ENCODE peak calls at places on chromosomes 1 and 21, in five cellular contexts. L, H, O, W and N are unnamed samples.

GRCh38 chr1:109805486-109806180 is 41.9 kb upstream of the EPS8L3 start:
- DNase-seq in O (no peak), W (no peak), H (no peak), L (no peak), N (peak; percentile 37)

GRCh38 chr1:84504580-84505021 is 1.6 kb upstream of the SPATA1 start:
- DNase-seq in W (no peak), L (peak; percentile 42), O (peak; percentile 83), H (peak; percentile 20), N (peak; percentile 16)

GRCh38 chr1:41235893-41236292 is 6.2 kb downstream of the SCMH1 start:
- DNase-seq in O (no peak), L (no peak), W (no peak), H (no peak), N (no peak)

GRCh38 chr1:192201303-192201702 is 43.0 kb downstream of the RGS18 start:
- DNase-seq in H (no peak), O (no peak), W (no peak), L (no peak), N (no peak)

GRCh38 chr1:20322825-20323612 is 32.3 kb downstream of the VWA5B1 start:
- DNase-seq in W (peak; percentile 57), O (peak; percentile 82), L (no peak), H (no peak), N (no peak)

GRCh38 chr1:175884369-175884768 is 141.0 kb upstream of the TNR start:
- DNase-seq in H (no peak), L (no peak), W (no peak), O (no peak), N (no peak)

GRCh38 chr1:47930215-47930885 is 66.8 kb downstream of the TRABD2B start:
- DNase-seq in O (no peak), W (no peak), L (no peak), H (peak; percentile 54), N (peak; percentile 14)

GRCh38 chr21:39657091-39657689 is 44.5 kb downstream of the B3GALT5 start:
- DNase-seq in W (no peak), H (no peak), O (no peak), L (no peak), N (no peak)

GRCh38 chr1:162829268-162829667 is 31.7 kb downstream of the CCDC190 start:
- DNase-seq in O (no peak), L (no peak), W (no peak), H (no peak), N (no peak)

GRCh38 chr1:240692339-240692705 is 80.4 kb upstream of the GREM2 start:
- DNase-seq in H (no peak), W (no peak), L (no peak), O (no peak), N (no peak)

GRCh38 chr1:171610385-171610784 is 11.7 kb upstream of the MYOCOS start:
- DNase-seq in L (no peak), O (peak; percentile 37), H (no peak), W (no peak), N (no peak)

GRCh38 chr1:228001738-228002535 is 4.9 kb upstream of the WNT3A start:
- DNase-seq in W (no peak), H (no peak), O (no peak), L (no peak), N (no peak)

GRCh38 chr1:180358649-180359048 is 128.6 kb downstream of the LHX4 start:
- DNase-seq in L (no peak), W (no peak), O (peak; percentile 22), H (peak; percentile 99), N (peak; percentile 71)

GRCh38 chr1:118984086-118984989 is 3.8 kb downstream of the TBX15 start:
- DNase-seq in H (no peak), O (peak; percentile 5), W (no peak), L (peak; percentile 59), N (no peak)

GRCh38 chr21:27112186-27112585 is 145.3 kb upstream of the ADAMTS5 start:
- DNase-seq in O (peak; percentile 32), W (no peak), H (no peak), L (no peak), N (no peak)

GRCh38 chr1:36084502-36085115 is 715 bp downstream of the TEKT2 start:
- DNase-seq in O (no peak), H (no peak), W (no peak), L (no peak), N (peak; percentile 73)

GRCh38 chr1:10771789-10772188 is 24.7 kb downstream of the CASZ1 start:
- DNase-seq in W (no peak), L (no peak), O (no peak), H (no peak), N (peak; percentile 35)

GRCh38 chr1:172449585-172450523 is 6.0 kb upstream of the PIGC start:
- DNase-seq in O (peak; percentile 51), W (peak; percentile 26), H (peak; percentile 74), L (peak; percentile 86), N (peak; percentile 68)

GRCh38 chr1:219847215-219847855 is 81.0 kb downstream of the SLC30A10 start:
- DNase-seq in H (no peak), L (peak; percentile 0), W (no peak), O (no peak), N (no peak)

GRCh38 chr1:2948001-2948750 is 73.1 kb upstream of the ACTRT2 start:
- DNase-seq in W (no peak), L (no peak), O (no peak), H (no peak), N (no peak)

GRCh38 chr1:34389974-34390373 is 213.3 kb downstream of the C1orf94 start:
- DNase-seq in O (no peak), H (no peak), L (no peak), W (no peak), N (no peak)

GRCh38 chr21:42974832-42975820 is 764 bp downstream of the PKNOX1 start:
- DNase-seq in L (peak; percentile 92), O (peak; percentile 64), H (peak; percentile 82), W (peak; percentile 40), N (peak; percentile 92)